ENCODE peak calls at places on chromosomes 6 and 20, in four cellular contexts. One of them, this sample, is unnamed.

GRCh38 chr6:33668914-33669313 is 42.6 kb downstream of the UQCC2 start:
- DNase-seq in ELR: no peak
- DNase-seq in omental fat pad: no peak
- DNase-seq in left cardiac atrium: peak
- DNase-seq in this sample: no peak

GRCh38 chr6:46039646-46040045 is 24.0 kb upstream of the CLIC5 start:
- DNase-seq in ELR: no peak
- DNase-seq in omental fat pad: no peak
- DNase-seq in left cardiac atrium: no peak
- DNase-seq in this sample: no peak

GRCh38 chr6:144252289-144252688 is 32.8 kb upstream of the UTRN start:
- DNase-seq in ELR: no peak
- DNase-seq in omental fat pad: no peak
- DNase-seq in left cardiac atrium: no peak
- DNase-seq in this sample: peak

GRCh38 chr20:44945261-44945660 is 14.9 kb downstream of the TOMM34 start:
- DNase-seq in ELR: no peak
- DNase-seq in omental fat pad: no peak
- DNase-seq in left cardiac atrium: no peak
- DNase-seq in this sample: no peak

GRCh38 chr6:33696538-33697518 is 14.7 kb downstream of the UQCC2 start:
- DNase-seq in ELR: peak
- DNase-seq in omental fat pad: no peak
- DNase-seq in left cardiac atrium: peak
- DNase-seq in this sample: peak

GRCh38 chr20:13753436-13754036 is 31.2 kb downstream of the ESF1 start:
- DNase-seq in ELR: no peak
- DNase-seq in omental fat pad: no peak
- DNase-seq in left cardiac atrium: no peak
- DNase-seq in this sample: no peak

GRCh38 chr20:33249456-33249855 is 13.7 kb downstream of the BPIFA1 start:
- DNase-seq in ELR: no peak
- DNase-seq in omental fat pad: no peak
- DNase-seq in left cardiac atrium: no peak
- DNase-seq in this sample: no peak

GRCh38 chr20:48313346-48313745 is 514.5 kb downstream of the PREX1 start:
- DNase-seq in ELR: no peak
- DNase-seq in omental fat pad: no peak
- DNase-seq in left cardiac atrium: no peak
- DNase-seq in this sample: no peak

GRCh38 chr6:73923899-73924485 is 228.0 kb downstream of the CD109 start:
- DNase-seq in ELR: no peak
- DNase-seq in omental fat pad: no peak
- DNase-seq in left cardiac atrium: no peak
- DNase-seq in this sample: peak

GRCh38 chr20:18496042-18496441 is 983 bp downstream of the RBBP9 start:
- DNase-seq in ELR: peak
- DNase-seq in omental fat pad: no peak
- DNase-seq in left cardiac atrium: no peak
- DNase-seq in this sample: peak

GRCh38 chr6:28981391-28981832 is 23.7 kb downstream of the ZNF311 start:
- DNase-seq in ELR: peak
- DNase-seq in omental fat pad: no peak
- DNase-seq in left cardiac atrium: peak
- DNase-seq in this sample: peak